ENCODE peak calls at places on chromosomes 13 and 19, in eight cellular contexts. I is hepatic stellate cell, B is T-helper 2 cell, X is fibroblast of lung, U is left ventricle myocardium inferior, K is lung microvascular endothelial cell, Q is activated B cell treated with CpG ODN at 0.5 μM for 24 hours, V is glutamatergic neuron. Z is an unnamed sample.

GRCh38 chr13:114062754-114063153 is 69.7 kb downstream of the RASA3 start:
- DNase-seq in I (no peak), B (no peak), X (no peak), U (no peak), K (no peak), Q (no peak), V (no peak), Z (peak)

GRCh38 chr19:3683866-3684816 is 16.1 kb downstream of the PIP5K1C start:
- DNase-seq in I (no peak), B (no peak), X (no peak), U (no peak), K (no peak), Q (peak), V (peak), Z (no peak)

GRCh38 chr13:108958013-108958376 is 328.6 kb downstream of the MYO16 start:
- DNase-seq in I (no peak), B (no peak), X (no peak), U (no peak), K (no peak), Q (no peak), V (no peak), Z (no peak)

GRCh38 chr13:37313383-37313782 is 207.9 kb upstream of the CSNK1A1L start:
- DNase-seq in I (peak), B (no peak), X (peak), U (no peak), K (no peak), Q (no peak), V (no peak), Z (no peak)

GRCh38 chr13:28636677-28637317 is 22.1 kb upstream of the POMP start:
- DNase-seq in I (peak), B (peak), X (peak), U (no peak), K (peak), Q (no peak), V (peak), Z (no peak)

GRCh38 chr19:54208784-54209057 is 8.1 kb downstream of the RPS9 start:
- DNase-seq in I (no peak), B (no peak), X (peak), U (no peak), K (no peak), Q (no peak), V (no peak), Z (no peak)

GRCh38 chr19:2176336-2176994 is 12.7 kb downstream of the DOT1L start:
- DNase-seq in I (no peak), B (no peak), X (no peak), U (no peak), K (no peak), Q (no peak), V (no peak), Z (peak)

GRCh38 chr19:45817725-45818301 is 2.7 kb upstream of the RSPH6A start:
- DNase-seq in I (no peak), B (no peak), X (no peak), U (no peak), K (no peak), Q (no peak), V (peak), Z (no peak)

GRCh38 chr19:38319421-38320258 is at the start of gene KCNK6:
- DNase-seq in I (peak), B (peak), X (peak), U (peak), K (peak), Q (peak), V (peak), Z (peak)

GRCh38 chr19:52138614-52139290 is 986 bp downstream of the ZNF616 start:
- DNase-seq in I (peak), B (peak), X (no peak), U (no peak), K (peak), Q (no peak), V (peak), Z (peak)

GRCh38 chr13:95607363-95607762 is 37.1 kb downstream of the DZIP1 start:
- DNase-seq in I (no peak), B (no peak), X (peak), U (no peak), K (peak), Q (no peak), V (no peak), Z (no peak)

GRCh38 chr13:111365149-111366005 is 44.9 kb downstream of the TEX29 start:
- DNase-seq in I (no peak), B (no peak), X (no peak), U (no peak), K (no peak), Q (no peak), V (no peak), Z (no peak)

GRCh38 chr19:18921593-18921992 is 2.1 kb downstream of the DDX49 start:
- DNase-seq in I (no peak), B (no peak), X (no peak), U (no peak), K (no peak), Q (no peak), V (no peak), Z (no peak)

GRCh38 chr13:99542788-99543406 is 41.6 kb downstream of the TM9SF2 start:
- DNase-seq in I (no peak), B (peak), X (no peak), U (no peak), K (peak), Q (peak), V (peak), Z (no peak)

GRCh38 chr13:41821195-41821594 is 139.7 kb downstream of the VWA8 start:
- DNase-seq in I (no peak), B (no peak), X (no peak), U (no peak), K (peak), Q (no peak), V (no peak), Z (no peak)